ENCODE peak calls at places on chromosomes 16 and 17, in four cellular contexts. Y is K562, V is A549, Z is GM12878. J is an unnamed sample.

GRCh38 chr17:43019418-43019817 is 2.8 kb downstream of the VAT1 start:
- DNase-seq in Y (peak), V (no peak), Z (no peak), J (no peak)

GRCh38 chr16:66502020-66502913 is 47.7 kb downstream of the TK2 start:
- DNase-seq in Y (no peak), V (no peak), Z (no peak), J (peak)

GRCh38 chr17:18070861-18071340 is 16.8 kb upstream of the DRG2 start:
- DNase-seq in Y (peak), V (no peak), Z (no peak), J (peak)

GRCh38 chr17:57356722-57357391 is 100.5 kb downstream of the MSI2 start:
- DNase-seq in Y (no peak), V (no peak), Z (no peak), J (no peak)

GRCh38 chr16:4318171-4318910 is 2.5 kb downstream of the GLIS2 start:
- DNase-seq in Y (no peak), V (no peak), Z (no peak), J (no peak)

GRCh38 chr17:44187131-44187899 is 543 bp downstream of the TMUB2 start:
- DNase-seq in Y (peak), V (no peak), Z (no peak), J (peak)

GRCh38 chr16:10683160-10683559 is 11.6 kb downstream of the TEKT5 start:
- DNase-seq in Y (peak), V (no peak), Z (no peak), J (no peak)

GRCh38 chr17:27475070-27475673 is 18.9 kb downstream of the KSR1 start:
- DNase-seq in Y (no peak), V (no peak), Z (no peak), J (no peak)

GRCh38 chr16:96935-97381 is 18.9 kb downstream of the MPG start:
- DNase-seq in Y (peak), V (peak), Z (peak), J (peak)

GRCh38 chr17:81910840-81911276 is 341 bp downstream of the PCYT2 start:
- DNase-seq in Y (no peak), V (no peak), Z (no peak), J (no peak)

GRCh38 chr16:72169708-72170107 is 2.2 kb downstream of the PMFBP1 start:
- DNase-seq in Y (no peak), V (no peak), Z (no peak), J (no peak)

GRCh38 chr17:42531455-42532354 is 4.3 kb upstream of the NAGLU start:
- DNase-seq in Y (peak), V (no peak), Z (no peak), J (peak)

GRCh38 chr16:86346034-86346433 is 164.3 kb upstream of the FOXF1 start:
- DNase-seq in Y (no peak), V (no peak), Z (no peak), J (no peak)

GRCh38 chr16:27238591-27238990 is 30.0 kb downstream of the NSMCE1 start:
- DNase-seq in Y (no peak), V (no peak), Z (no peak), J (no peak)

GRCh38 chr16:90016339-90016950 is 2.8 kb downstream of the DBNDD1 start:
- DNase-seq in Y (no peak), V (no peak), Z (no peak), J (no peak)

GRCh38 chr17:60631119-60631518 is 31.1 kb downstream of the PPM1D start:
- DNase-seq in Y (no peak), V (no peak), Z (no peak), J (no peak)

GRCh38 chr17:10210151-10210574 is 11.8 kb upstream of the GAS7 start:
- DNase-seq in Y (no peak), V (no peak), Z (no peak), J (peak)

GRCh38 chr16:51237861-51238378 is 86.8 kb upstream of the SALL1 start:
- DNase-seq in Y (no peak), V (no peak), Z (no peak), J (no peak)

GRCh38 chr16:20308266-20308665 is 19.0 kb downstream of the GP2 start:
- DNase-seq in Y (no peak), V (no peak), Z (no peak), J (no peak)

GRCh38 chr17:15384142-15384803 is 42.9 kb upstream of the TEKT3 start:
- DNase-seq in Y (no peak), V (no peak), Z (no peak), J (peak)

GRCh38 chr16:66295191-66295590 is 71.3 kb upstream of the CDH5 start:
- DNase-seq in Y (no peak), V (no peak), Z (no peak), J (no peak)

GRCh38 chr16:19499481-19499880 is 22.4 kb downstream of the GDE1 start:
- DNase-seq in Y (no peak), V (no peak), Z (no peak), J (no peak)

GRCh38 chr16:10521681-10522274 is 58.6 kb downstream of the EMP2 start:
- DNase-seq in Y (peak), V (peak), Z (no peak), J (peak)

GRCh38 chr17:38751144-38751802 is 1.3 kb upstream of the PSMB3 start:
- DNase-seq in Y (no peak), V (no peak), Z (no peak), J (peak)

GRCh38 chr16:15046692-15047376 is 9.0 kb downstream of the NTAN1 start:
- DNase-seq in Y (peak), V (no peak), Z (no peak), J (no peak)

GRCh38 chr17:9684955-9685621 is 39.8 kb downstream of the USP43 start:
- DNase-seq in Y (no peak), V (no peak), Z (no peak), J (no peak)

GRCh38 chr17:4806420-4806769 is 557 bp upstream of the PLD2 start:
- DNase-seq in Y (no peak), V (no peak), Z (no peak), J (no peak)

GRCh38 chr17:78997231-78997741 is 12.3 kb downstream of the CANT1 start:
- DNase-seq in Y (no peak), V (no peak), Z (no peak), J (no peak)

GRCh38 chr17:3794890-3795757 is 5.9 kb downstream of the ITGAE start:
- DNase-seq in Y (no peak), V (peak), Z (no peak), J (peak)

GRCh38 chr16:35181422-35182030 is 1722.1 kb downstream of the TP53TG3F start:
- DNase-seq in Y (no peak), V (no peak), Z (no peak), J (no peak)

GRCh38 chr16:68401871-68402747 is 46.2 kb downstream of the SMPD3 start:
- DNase-seq in Y (no peak), V (no peak), Z (no peak), J (peak)

GRCh38 chr16:70478912-70479341 is 24.5 kb downstream of the FCSK start:
- DNase-seq in Y (no peak), V (no peak), Z (no peak), J (no peak)

GRCh38 chr17:51120357-51120738 is 320 bp downstream of the SPAG9 start:
- DNase-seq in Y (peak), V (peak), Z (no peak), J (peak)
- TF ChIP-seq ELK1 in Y (no peak), V (no peak), Z (no peak), J (no peak)

DNA sequence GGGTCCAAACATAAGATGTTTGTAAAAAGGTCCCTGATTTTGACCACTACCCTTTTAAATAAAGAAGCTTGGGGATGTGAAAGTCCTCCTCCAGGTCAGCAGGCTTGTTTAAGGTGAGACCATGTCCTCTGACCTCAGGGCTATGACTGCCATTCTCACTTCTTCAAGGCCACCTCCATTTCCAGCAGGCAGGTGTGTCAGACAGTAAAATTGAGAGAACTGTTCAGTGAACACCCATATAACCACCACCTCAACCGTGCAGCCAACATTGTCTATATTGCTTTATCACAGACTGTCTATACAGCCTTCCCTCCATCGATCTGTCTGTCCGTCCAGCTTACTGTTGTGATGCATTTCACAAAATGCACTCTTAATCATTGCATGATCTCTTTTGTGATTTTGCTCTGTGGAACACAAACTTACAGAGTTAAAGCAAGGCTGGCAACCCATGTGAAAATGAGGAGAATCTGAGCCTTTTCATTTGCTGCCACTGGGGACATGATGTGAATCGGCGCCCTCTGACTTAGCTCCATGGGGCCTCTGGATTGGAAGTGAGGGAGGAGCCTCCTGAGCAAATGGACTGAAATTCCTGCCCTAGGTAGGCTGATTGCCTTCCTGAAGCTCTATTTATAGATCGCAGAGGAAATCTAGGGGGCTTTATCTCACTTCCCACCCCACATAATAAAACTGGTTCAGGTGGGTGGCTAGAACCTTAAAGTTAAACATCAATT is 53.8 kb downstream of the ZNRF1 start:
- DNase-seq in Y (no peak), V (no peak), Z (no peak), J (no peak)
- TF ChIP-seq ELK1 in Y (no peak), V (no peak), Z (no peak), J (no peak)

GRCh38 chr17:64278614-64279013 is 15.6 kb upstream of the TEX2 start:
- DNase-seq in Y (no peak), V (no peak), Z (no peak), J (peak)
- TF ChIP-seq ELK1 in Y (no peak), V (no peak), Z (no peak), J (no peak)

GRCh38 chr17:71412803-71413202 is 708.0 kb upstream of the SOX9 start:
- DNase-seq in Y (no peak), V (peak), Z (no peak), J (peak)

GRCh38 chr17:71413935-71414334 is 706.9 kb upstream of the SOX9 start:
- DNase-seq in Y (no peak), V (no peak), Z (no peak), J (no peak)

GRCh38 chr17:71407972-71408371 is 712.8 kb upstream of the SOX9 start:
- DNase-seq in Y (no peak), V (no peak), Z (no peak), J (no peak)

GRCh38 chr17:71409137-71409536 is 711.7 kb upstream of the SOX9 start:
- DNase-seq in Y (no peak), V (no peak), Z (no peak), J (no peak)

DNA sequence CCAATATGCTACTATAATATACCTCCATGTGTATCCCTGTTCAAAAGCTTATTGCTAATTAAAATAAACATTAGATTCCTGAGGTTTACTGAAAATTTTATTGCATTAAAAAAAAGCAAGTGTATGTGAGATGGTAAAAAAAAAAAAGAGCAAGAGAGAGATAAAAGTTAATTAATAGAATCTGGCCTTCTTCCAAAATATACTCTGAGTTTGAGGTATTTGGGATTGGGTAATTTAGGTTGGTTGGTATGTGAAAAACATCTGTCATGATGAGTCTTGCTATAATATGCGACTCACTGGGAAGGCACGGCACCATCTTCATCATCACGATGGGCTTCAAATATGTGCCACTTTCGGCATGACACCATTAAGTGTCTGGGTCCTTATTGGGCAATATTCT is 711.1 kb upstream of the SOX9 start:
- DNase-seq in Y (no peak), V (no peak), Z (no peak), J (peak)
- TF ChIP-seq ELK1 in Y (no peak), V (no peak), Z (no peak), J (no peak)

DNA sequence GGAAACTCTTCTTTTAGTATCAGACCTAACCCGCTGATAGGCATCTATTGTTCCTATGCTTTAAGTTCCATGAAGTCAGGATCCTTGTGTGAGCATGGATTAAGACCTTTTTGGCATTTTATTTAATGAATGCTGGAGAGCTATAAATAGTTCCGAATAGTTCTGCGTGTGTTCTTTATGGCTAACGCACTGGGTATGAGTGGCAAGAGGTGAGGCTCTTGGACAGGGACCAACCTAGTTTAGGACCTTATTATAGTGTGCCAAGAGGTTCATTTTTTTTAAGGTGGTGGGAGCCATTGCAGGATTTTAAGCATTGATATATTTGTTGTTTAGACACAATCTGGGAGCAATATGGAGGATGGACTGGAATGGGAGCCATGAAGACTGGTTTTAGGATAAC is 71.8 kb downstream of the KPNA2 start:
- DNase-seq in Y (no peak), V (no peak), Z (no peak), J (no peak)
- TF ChIP-seq ELK1 in Y (no peak), V (no peak), Z (no peak), J (no peak)

J was measured in IMR-90.